ENCODE peak calls at places on chromosomes 4 and X, in five cellular contexts. J, G, U, Y and K are unnamed samples.

GRCh38 chr4:83013420-83013867 is 2.8 kb upstream of the LIN54 start:
- DNase-seq in Y (no peak), U (no peak), G (no peak), J (no peak), K (no peak)

GRCh38 chrX:38055170-38055847 is 49.0 kb downstream of the SYTL5 start:
- DNase-seq in U (peak), J (no peak), Y (peak), G (no peak), K (peak)

GRCh38 chr4:69408451-69408850 is 87.3 kb downstream of the UGT2B4 start:
- DNase-seq in Y (no peak), G (no peak), J (no peak), U (no peak), K (no peak)

GRCh38 chr4:7002336-7002735 is 40.8 kb upstream of the TADA2B start:
- DNase-seq in G (no peak), J (no peak), Y (no peak), U (no peak), K (no peak)

GRCh38 chr4:141132689-141133145 is 552 bp downstream of the RNF150 start:
- DNase-seq in Y (no peak), J (no peak), G (peak), U (peak), K (peak)

GRCh38 chr4:25927361-25928040 is 13.5 kb downstream of the SMIM20 start:
- DNase-seq in U (no peak), J (no peak), Y (no peak), G (no peak), K (no peak)

GRCh38 chr4:8837181-8837811 is 34.3 kb downstream of the HMX1 start:
- DNase-seq in U (no peak), Y (no peak), J (no peak), G (no peak), K (no peak)

GRCh38 chrX:102651242-102651967 is at the start of gene GPRASP1:
- DNase-seq in J (peak), G (peak), Y (no peak), U (peak), K (peak)

GRCh38 chr4:744212-744841 is 38.7 kb downstream of the PCGF3 start:
- DNase-seq in U (no peak), G (no peak), Y (no peak), J (no peak), K (no peak)

GRCh38 chr4:37693450-37694190 is 7.4 kb upstream of the RELL1 start:
- DNase-seq in Y (no peak), J (no peak), U (peak), G (no peak), K (peak)

GRCh38 chr4:86919824-86920223 is 15.0 kb upstream of the AFF1 start:
- DNase-seq in U (peak), J (no peak), G (no peak), Y (no peak), K (peak)

GRCh38 chr4:148112231-148112982 is 329.8 kb downstream of the NR3C2 start:
- DNase-seq in J (no peak), Y (no peak), U (peak), G (no peak), K (peak)

GRCh38 chrX:68710870-68711576 is 63.6 kb downstream of the STARD8 start:
- DNase-seq in G (peak), U (peak), Y (no peak), J (no peak), K (peak)

GRCh38 chrX:19799319-19800182 is 87.8 kb downstream of the SH3KBP1 start:
- DNase-seq in Y (peak), G (no peak), U (peak), J (no peak), K (peak)

GRCh38 chrX:14344172-14344940 is 185.0 kb upstream of the GLRA2 start:
- DNase-seq in G (no peak), Y (no peak), U (no peak), J (no peak), K (no peak)

GRCh38 chrX:22397566-22397965 is 124.9 kb downstream of the CBLL2 start:
- DNase-seq in G (no peak), J (no peak), U (no peak), Y (no peak), K (peak)

GRCh38 chr4:85747871-85748491 is 273.0 kb downstream of the ARHGAP24 start:
- DNase-seq in Y (no peak), G (peak), U (peak), J (no peak), K (peak)

GRCh38 chr4:2272026-2272827 is 10.3 kb upstream of the MXD4 start:
- DNase-seq in U (no peak), J (no peak), Y (no peak), G (no peak), K (no peak)

GRCh38 chr4:79247695-79248394 is 78.0 kb downstream of the NAA11 start:
- DNase-seq in G (no peak), J (no peak), U (no peak), Y (no peak), K (no peak)